ENCODE peak calls at places on chromosome X, in four cellular contexts. E, F, M and R are unnamed samples.

GRCh38 chrX:46209037-46209436 is 336.2 kb downstream of the ZNF674 start:
- DNase-seq in E (no peak), M (no peak), F (no peak), R (no peak)

GRCh38 chrX:48864210-48864609 is 28.8 kb upstream of the PCSK1N start:
- DNase-seq in M (no peak), F (no peak), E (peak), R (no peak)

GRCh38 chrX:13373027-13373806 is 53.4 kb upstream of the ATXN3L start:
- DNase-seq in E (no peak), F (no peak), M (no peak), R (no peak)

GRCh38 chrX:12973561-12974216 is 1.2 kb upstream of the TMSB4X start:
- DNase-seq in E (no peak), M (no peak), F (no peak), R (no peak)

GRCh38 chrX:132480581-132481203 is 8.1 kb downstream of the MBNL3 start:
- DNase-seq in M (peak), F (peak), E (peak), R (no peak)

GRCh38 chrX:1599791-1600405 is 8.5 kb downstream of the AKAP17A start:
- DNase-seq in E (no peak), M (no peak), F (no peak), R (no peak)

GRCh38 chrX:16445166-16445752 is 204.7 kb upstream of the S100G start:
- DNase-seq in M (peak), F (peak), E (peak), R (no peak)

GRCh38 chrX:129954804-129955203 is 27.6 kb upstream of the BCORL1 start:
- DNase-seq in M (no peak), F (no peak), E (no peak), R (no peak)

GRCh38 chrX:86171366-86171765 is 23.1 kb downstream of the DACH2 start:
- DNase-seq in E (peak), M (no peak), F (no peak), R (no peak)

GRCh38 chrX:44675364-44676024 is 132.8 kb upstream of the FUNDC1 start:
- DNase-seq in F (no peak), M (peak), E (peak), R (no peak)

GRCh38 chrX:72169008-72169728 is 12.4 kb upstream of the PIN4 start:
- DNase-seq in E (no peak), F (no peak), M (no peak), R (no peak)

GRCh38 chrX:69501433-69501832 is 2.7 kb upstream of the NALF2 start:
- DNase-seq in E (no peak), M (no peak), F (no peak), R (no peak)

GRCh38 chrX:52346462-52347165 is 22.2 kb upstream of the XAGE2 start:
- DNase-seq in M (no peak), F (no peak), E (peak), R (no peak)

GRCh38 chrX:53481093-53481492 is 46.9 kb upstream of the HSD17B10 start:
- DNase-seq in M (no peak), E (no peak), F (peak), R (no peak)

GRCh38 chrX:66677430-66677829 is 38.6 kb upstream of the EDA2R start:
- DNase-seq in F (no peak), M (no peak), E (peak), R (no peak)

GRCh38 chrX:153643431-153644351 is 3.3 kb upstream of the DUSP9 start:
- DNase-seq in F (peak), E (no peak), M (no peak), R (no peak)

GRCh38 chrX:100319716-100320115 is 90.4 kb downstream of the PCDH19 start:
- DNase-seq in F (no peak), E (no peak), M (no peak), R (no peak)

GRCh38 chrX:151081016-151081415 is 95.4 kb upstream of the GPR50 start:
- DNase-seq in F (no peak), M (no peak), E (no peak), R (no peak)

GRCh38 chrX:17655232-17656034 is 81.9 kb upstream of the SCML1 start:
- DNase-seq in F (no peak), M (no peak), E (no peak), R (no peak)

GRCh38 chrX:103398321-103398937 is 22.1 kb downstream of the BEX3 start:
- DNase-seq in F (no peak), M (no peak), E (peak), R (no peak)

DNA sequence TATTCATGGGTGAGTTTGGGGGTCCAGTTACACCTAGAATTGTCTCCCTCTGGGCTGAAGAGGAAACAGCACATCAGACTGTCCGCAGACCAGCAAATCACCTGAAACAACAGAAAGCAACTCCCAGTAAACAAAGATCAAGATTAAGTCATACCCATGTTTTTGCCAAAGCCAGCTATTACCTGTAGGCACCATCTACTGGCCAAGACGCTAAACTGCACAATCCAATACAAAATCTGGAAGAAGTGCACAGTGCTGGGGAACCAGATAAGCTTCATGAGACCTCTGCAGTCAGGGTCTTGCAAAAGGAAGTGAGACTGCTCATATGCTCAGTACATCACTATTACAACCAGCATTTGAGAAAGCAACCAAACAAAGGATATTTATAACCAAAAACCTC is 157.5 kb upstream of the ITM2A start:
- DNase-seq in F (peak), M (no peak), E (no peak), R (no peak)
- TF ChIP-seq CTCF in F (peak), M (no peak), E (no peak), R (no peak)

GRCh38 chrX:18931972-18932371 is 51.9 kb downstream of the PHKA2 start:
- DNase-seq in M (no peak), E (no peak), F (peak), R (no peak)
- TF ChIP-seq CTCF in M (peak), E (peak), F (no peak), R (no peak)

GRCh38 chrX:115142057-115142456 is 47.2 kb upstream of the RBMXL3 start:
- DNase-seq in E (no peak), F (no peak), M (no peak), R (no peak)

GRCh38 chrX:115147220-115147619 is 42.0 kb upstream of the RBMXL3 start:
- DNase-seq in F (no peak), M (no peak), E (no peak), R (no peak)
- TF ChIP-seq CTCF in F (peak), M (no peak), E (peak), R (peak)

GRCh38 chrX:65127804-65128203 is 151.6 kb upstream of the ZC4H2 start:
- DNase-seq in M (no peak), F (no peak), E (no peak), R (no peak)
- TF ChIP-seq CTCF in M (no peak), F (no peak), E (no peak), R (no peak)

GRCh38 chrX:123203772-123204171 is 19.7 kb downstream of the GRIA3 start:
- DNase-seq in F (no peak), M (no peak), E (no peak), R (no peak)
- TF ChIP-seq CTCF in F (no peak), M (no peak), E (peak), R (no peak)

GRCh38 chrX:125132274-125132673 is 187.4 kb upstream of the TEX13C start:
- DNase-seq in M (no peak), F (no peak), E (no peak), R (no peak)
- TF ChIP-seq CTCF in M (no peak), F (no peak), E (peak), R (peak)